ENCODE peak calls at places on chromosomes 5 and 9, in six cellular contexts. G is IMR-90, U is mesendoderm, H is H9, J is neuronal stem cell, V is H1. E is an unnamed sample. For H3K4me1, the result is how much of the 10 kb centered on the place peaks cover.

GRCh38 chr5:151523335-151523734 is 67.8 kb downstream of the FAT2 start:
- DNase-seq in J (peak), G (peak), H (peak), V (peak), U (peak), E (peak)

GRCh38 chr9:106829666-106830408 is 33.1 kb upstream of the ZNF462 start:
- DNase-seq in J (no peak), V (no peak), U (no peak), G (no peak), H (no peak), E (peak)

GRCh38 chr5:9801908-9802307 is 171.8 kb upstream of the TAS2R1 start:
- DNase-seq in J (no peak), V (no peak), U (peak), G (no peak), H (no peak), E (no peak)

GRCh38 chr5:178504340-178504960 is 85.7 kb downstream of the COL23A1 start:
- DNase-seq in V (no peak), G (no peak), J (no peak), H (no peak), U (no peak), E (no peak)

GRCh38 chr5:137954131-137954879 is 65.0 kb downstream of the PKD2L2 start:
- DNase-seq in U (peak), G (peak), V (no peak), J (no peak), H (no peak), E (peak)

GRCh38 chr5:121695307-121695706 is 156.4 kb upstream of the FTMT start:
- DNase-seq in V (no peak), J (no peak), H (no peak), U (no peak), G (no peak), E (no peak)

GRCh38 chr9:38445154-38446043 is 21.1 kb upstream of the IGFBPL1 start:
- DNase-seq in G (no peak), V (no peak), J (no peak), U (no peak), H (no peak), E (no peak)

GRCh38 chr9:72292874-72293607 is 72.0 kb downstream of the ZFAND5 start:
- DNase-seq in J (no peak), V (no peak), H (no peak), G (peak), U (no peak), E (peak)

GRCh38 chr5:134904621-134905245 is at the start of gene PCBD2:
- DNase-seq in U (peak), G (peak), J (peak), H (peak), V (peak), E (peak)

GRCh38 chr5:166370928-166371690 is 1920.3 kb upstream of the WWC1 start:
- DNase-seq in J (no peak), H (no peak), G (no peak), U (no peak), V (no peak), E (peak)

GRCh38 chr5:73388371-73388684 is 60.2 kb downstream of the FOXD1 start:
- DNase-seq in H (no peak), V (no peak), U (no peak), G (peak), J (no peak), E (peak)

GRCh38 chr5:67047180-67047579 is 149.4 kb downstream of the CD180 start:
- DNase-seq in J (no peak), U (no peak), G (no peak), V (no peak), H (no peak), E (no peak)

GRCh38 chr5:54610197-54610898 is 92.8 kb downstream of the SNX18 start:
- DNase-seq in H (no peak), V (no peak), G (no peak), J (no peak), U (peak), E (peak)

GRCh38 chr5:159911349-159911748 is 4.9 kb upstream of the ADRA1B start:
- DNase-seq in J (no peak), U (peak), G (no peak), H (no peak), V (no peak), E (no peak)

GRCh38 chr5:73299665-73300435 is 126.9 kb downstream of the TMEM174 start:
- DNase-seq in H (peak), G (peak), V (no peak), J (peak), U (peak), E (no peak)

GRCh38 chr5:7881816-7882215 is 12.9 kb downstream of the MTRR start:
- DNase-seq in U (no peak), H (no peak), V (no peak), G (no peak), J (no peak), E (no peak)

GRCh38 chr5:139848508-139849100 is 53.0 kb downstream of the PSD2 start:
- DNase-seq in V (no peak), J (no peak), H (peak), G (no peak), U (peak), E (no peak)
- H3K27ac ChIP-seq in V (no peak), J (no peak), H (no peak), G (no peak), U (no peak), E (no peak)

GRCh38 chr5:37859805-37860204 is 20.0 kb upstream of the GDNF start:
- DNase-seq in H (no peak), V (no peak), G (no peak), U (no peak), J (no peak), E (no peak)
- H2BK15ac ChIP-seq in H (no peak), V (no peak), G (no peak), U (no peak), J (no peak), E (no peak)

GRCh38 chr9:2319421-2319820 is 302.2 kb upstream of the VLDLR start:
- DNase-seq in V (no peak), G (peak), J (no peak), H (no peak), U (no peak), E (no peak)
- H3K4me1 ChIP-seq in V (under half), G (under half), J (under half), H (under half), U (under half), E (under half)

GRCh38 chr5:127686424-127686823 is 16.8 kb upstream of the CCDC192 start:
- DNase-seq in G (no peak), H (no peak), J (no peak), V (no peak), U (no peak), E (no peak)
- H3K27ac ChIP-seq in G (no peak), H (no peak), J (no peak), V (no peak), U (no peak), E (no peak)

GRCh38 chr9:130763585-130764200 is 70.1 kb downstream of the EXOSC2 start:
- DNase-seq in G (no peak), H (no peak), J (no peak), U (no peak), V (no peak), E (no peak)
- H2BK15ac ChIP-seq in G (no peak), H (no peak), J (no peak), U (no peak), V (no peak), E (no peak)